ENCODE peak calls at places on chromosomes 6 and 20, in seven cellular contexts. U, L, Y, H, A, Z and M are unnamed samples.

GRCh38 chr6:143061597-143062385 is 1.1 kb downstream of the AIG1 start:
- DNase-seq in U (no peak), Z (peak), H (peak), A (no peak), Y (no peak), L (no peak), M (no peak)

GRCh38 chr6:94953867-94954631 is 623.3 kb upstream of the MANEA start:
- DNase-seq in Y (no peak), A (no peak), H (no peak), Z (no peak), L (no peak), U (no peak), M (no peak)

GRCh38 chr6:90286884-90287488 is 9.7 kb downstream of the BACH2 start:
- DNase-seq in A (no peak), Y (peak), U (peak), Z (peak), H (peak), L (no peak), M (no peak)

GRCh38 chr6:89204096-89204495 is 13.1 kb downstream of the GABRR1 start:
- DNase-seq in Z (no peak), L (no peak), H (peak), U (no peak), Y (no peak), A (no peak), M (no peak)

GRCh38 chr20:39066464-39066863 is 104.3 kb downstream of the DHX35 start:
- DNase-seq in A (no peak), Y (peak), Z (no peak), H (no peak), L (no peak), U (no peak), M (no peak)

GRCh38 chr6:27066802-27067201 is 180.7 kb upstream of the PRSS16 start:
- DNase-seq in Z (no peak), A (no peak), L (no peak), Y (no peak), H (no peak), U (no peak), M (no peak)

GRCh38 chr6:36544228-36544627 is 3.1 kb downstream of the STK38 start:
- DNase-seq in U (peak), H (no peak), Z (peak), Y (no peak), A (no peak), L (peak), M (no peak)

GRCh38 chr6:9632026-9632425 is 782.8 kb downstream of the TFAP2A start:
- DNase-seq in H (no peak), Z (no peak), L (no peak), U (no peak), A (no peak), Y (no peak), M (no peak)

GRCh38 chr6:164749126-164749758 is 560.2 kb downstream of the C6orf118 start:
- DNase-seq in H (no peak), Y (no peak), A (no peak), U (peak), L (no peak), Z (peak), M (no peak)

GRCh38 chr6:95866732-95867131 is 149.0 kb upstream of the FUT9 start:
- DNase-seq in U (peak), A (no peak), Z (peak), Y (peak), L (no peak), H (no peak), M (no peak)

GRCh38 chr20:1569417-1569861 is 11.9 kb upstream of the SIRPD start:
- DNase-seq in L (no peak), U (peak), A (no peak), Z (peak), H (no peak), Y (no peak), M (peak)

GRCh38 chr6:134936927-134937326 is 13.0 kb downstream of the ALDH8A1 start:
- DNase-seq in Z (peak), U (peak), Y (no peak), H (no peak), A (no peak), L (no peak), M (no peak)

GRCh38 chr20:55264825-55265224 is 740.5 kb downstream of the CBLN4 start:
- DNase-seq in U (no peak), H (no peak), Y (no peak), L (no peak), Z (no peak), A (no peak), M (no peak)

GRCh38 chr20:37856932-37857660 is 45.8 kb upstream of the VSTM2L start:
- DNase-seq in U (peak), L (no peak), A (no peak), Z (peak), Y (no peak), H (no peak), M (no peak)

GRCh38 chr20:57582432-57583288 is 21.8 kb downstream of the PCK1 start:
- DNase-seq in L (no peak), U (peak), Z (peak), A (no peak), Y (peak), H (no peak), M (no peak)

GRCh38 chr20:16732506-16733152 is 2.8 kb downstream of the SNRPB2 start:
- DNase-seq in H (no peak), A (no peak), L (no peak), Z (peak), U (peak), Y (no peak), M (no peak)

GRCh38 chr6:116096979-116097816 is 3.5 kb upstream of the NT5DC1 start:
- DNase-seq in Y (no peak), L (no peak), H (no peak), A (no peak), Z (peak), U (peak), M (no peak)

GRCh38 chr6:127332383-127332961 is 10.9 kb downstream of the ECHDC1 start:
- DNase-seq in Z (no peak), A (no peak), Y (no peak), L (no peak), U (no peak), H (no peak), M (no peak)

GRCh38 chr6:148217921-148218320 is 124.7 kb upstream of the SASH1 start:
- DNase-seq in A (no peak), Z (no peak), L (no peak), U (no peak), Y (no peak), H (no peak), M (no peak)

GRCh38 chr6:162710438-162710837 is 17.1 kb downstream of the PRKN start:
- DNase-seq in L (no peak), Z (no peak), Y (no peak), H (no peak), U (no peak), A (no peak), M (no peak)

GRCh38 chr20:12570371-12570770 is 438.4 kb upstream of the SPTLC3 start:
- DNase-seq in H (no peak), L (no peak), Z (no peak), U (no peak), Y (peak), A (no peak), M (no peak)

GRCh38 chr6:11805259-11806053 is 26.9 kb upstream of the ADTRP start:
- DNase-seq in Z (no peak), H (no peak), A (no peak), U (no peak), L (no peak), Y (peak), M (no peak)

GRCh38 chr6:111503194-111503593 is 20.2 kb upstream of the REV3L start:
- DNase-seq in U (no peak), H (no peak), L (no peak), Z (no peak), Y (peak), A (no peak), M (no peak)

GRCh38 chr6:158810149-158811095 is 8.7 kb downstream of the EZR start:
- DNase-seq in Y (no peak), A (no peak), U (no peak), L (no peak), Z (no peak), H (no peak), M (no peak)

GRCh38 chr6:79993911-79994309 is 10.5 kb upstream of the TTK start:
- DNase-seq in A (no peak), Y (no peak), L (no peak), H (no peak), Z (no peak), U (no peak), M (no peak)

GRCh38 chr6:35240838-35241801 is 18.4 kb upstream of the ZNF76 start:
- DNase-seq in U (peak), H (no peak), Y (peak), L (peak), Z (peak), A (no peak), M (peak)

GRCh38 chr6:45590225-45590624 is 212.5 kb upstream of the SUPT3H start:
- DNase-seq in L (no peak), H (no peak), Y (no peak), A (peak), U (peak), Z (peak), M (no peak)

GRCh38 chr6:142413111-142413510 is 111.3 kb downstream of the ADGRG6 start:
- DNase-seq in Y (no peak), L (no peak), H (no peak), U (peak), A (no peak), Z (no peak), M (no peak)

GRCh38 chr20:53262294-53262840 is 290.2 kb downstream of the TSHZ2 start:
- DNase-seq in A (no peak), Y (no peak), U (no peak), H (no peak), L (no peak), Z (no peak), M (no peak)

GRCh38 chr6:121615493-121615892 is 180.0 kb downstream of the GJA1 start:
- DNase-seq in H (no peak), U (no peak), Y (peak), Z (no peak), A (no peak), L (no peak), M (no peak)

GRCh38 chr6:121619013-121619412 is 183.6 kb downstream of the GJA1 start:
- DNase-seq in U (no peak), L (no peak), Z (no peak), Y (peak), A (no peak), H (no peak), M (no peak)

GRCh38 chr6:121616411-121616810 is 181.0 kb downstream of the GJA1 start:
- DNase-seq in U (no peak), H (no peak), Y (no peak), Z (no peak), L (no peak), A (no peak), M (no peak)

GRCh38 chr6:121620002-121620740 is 184.7 kb downstream of the GJA1 start:
- DNase-seq in A (no peak), Y (peak), Z (no peak), H (no peak), L (no peak), U (no peak), M (no peak)

DNA sequence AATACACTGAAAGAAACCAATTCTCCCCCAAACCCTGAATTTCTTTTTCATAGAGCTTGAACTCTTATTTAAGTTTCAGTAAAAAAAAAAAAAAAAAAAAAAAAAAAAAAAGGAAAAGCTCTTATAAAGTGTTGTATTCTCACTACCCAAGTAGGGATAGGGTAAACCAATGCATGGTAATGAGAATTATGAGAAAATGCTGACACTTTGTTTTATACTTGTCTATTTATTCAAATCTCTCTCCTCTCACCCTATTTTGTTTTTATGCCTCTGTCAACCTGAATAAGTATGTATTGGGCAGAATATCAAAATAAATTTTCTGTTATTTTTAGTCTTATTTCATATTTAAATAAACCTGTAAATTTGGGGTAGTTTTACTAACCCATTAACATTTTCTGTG is 181.9 kb downstream of the GJA1 start:
- DNase-seq in Y (no peak), Z (no peak), H (no peak), U (no peak), A (no peak), L (no peak), M (no peak)
- TF ChIP-seq CTCF in Y (no peak), Z (no peak), H (no peak), U (no peak), A (no peak), L (no peak), M (no peak)

GRCh38 chr6:125791151-125791819 is 525 bp downstream of the NCOA7 start:
- DNase-seq in H (no peak), L (peak), U (peak), Y (no peak), A (peak), Z (peak), M (no peak)
- TF ChIP-seq CTCF in H (no peak), L (no peak), U (peak), Y (no peak), A (peak), Z (peak), M (peak)

GRCh38 chr6:129014302-129014701 is 131.4 kb downstream of the LAMA2 start:
- DNase-seq in Y (no peak), U (no peak), H (no peak), L (no peak), A (no peak), Z (no peak), M (no peak)
- TF ChIP-seq CTCF in Y (no peak), U (no peak), H (no peak), L (no peak), A (no peak), Z (no peak), M (no peak)

GRCh38 chr6:146879406-146880117 is 280.8 kb downstream of the ADGB start:
- DNase-seq in U (no peak), Z (no peak), A (no peak), L (no peak), H (no peak), Y (no peak), M (no peak)
- TF ChIP-seq CTCF in U (no peak), Z (no peak), A (no peak), L (no peak), H (no peak), Y (no peak), M (no peak)